ENCODE peak calls at places on chromosomes 3 and 15, in five cellular contexts. E is effector memory CD4-positive, alpha-beta T cell; R is cardiac muscle cell; B is psoas muscle; M is uterus. N is an unnamed sample.

GRCh38 chr3:17686613-17687012 is 55.8 kb downstream of the TBC1D5 start:
- DNase-seq in E (no peak), R (peak; percentile 36), B (no peak), M (no peak), N (no peak)

GRCh38 chr3:8713901-8714759 is 19.5 kb upstream of the CAV3 start:
- DNase-seq in E (no peak), R (peak; percentile 25), B (no peak), M (no peak), N (no peak)

GRCh38 chr15:35713733-35714132 is 167.8 kb upstream of the DPH6 start:
- DNase-seq in E (no peak), R (peak; percentile 57), B (no peak), M (no peak), N (no peak)

GRCh38 chr15:99958426-99959097 is 225.3 kb upstream of the LYSMD4 start:
- DNase-seq in E (no peak), R (no peak), B (no peak), M (no peak), N (no peak)

GRCh38 chr15:63407612-63408011 is 26.0 kb upstream of the CA12 start:
- DNase-seq in E (no peak), R (no peak), B (no peak), M (no peak), N (no peak)

GRCh38 chr3:54706783-54707182 is 221.1 kb downstream of the LRTM1 start:
- DNase-seq in E (no peak), R (no peak), B (no peak), M (no peak), N (no peak)

GRCh38 chr3:36650271-36650671 is 114.1 kb downstream of the DCLK3 start:
- DNase-seq in E (no peak), R (peak; percentile 44), B (no peak), M (no peak), N (no peak)

GRCh38 chr3:141441381-141442365 is 45.2 kb upstream of the RASA2 start:
- DNase-seq in E (peak; percentile 55), R (peak; percentile 79), B (peak; percentile 75), M (peak; percentile 69), N (peak; percentile 60)

GRCh38 chr3:48858709-48859108 is 11.0 kb upstream of the PRKAR2A start:
- DNase-seq in E (no peak), R (no peak), B (no peak), M (no peak), N (no peak)

GRCh38 chr3:39181408-39182335 is 10.7 kb downstream of the XIRP1 start:
- DNase-seq in E (no peak), R (no peak), B (no peak), M (no peak), N (no peak)

GRCh38 chr3:108554913-108555571 is 34.2 kb downstream of the CIP2A start:
- DNase-seq in E (no peak), R (no peak), B (no peak), M (no peak), N (no peak)

GRCh38 chr3:126552688-126553283 is 5.9 kb downstream of the C3orf22 start:
- DNase-seq in E (no peak), R (no peak), B (peak; percentile 38), M (peak; percentile 6), N (peak; percentile 4)

GRCh38 chr15:29815000-29815704 is 7.1 kb downstream of the TJP1 start:
- DNase-seq in E (no peak), R (no peak), B (no peak), M (no peak), N (no peak)

GRCh38 chr3:85030052-85030451 is 71.3 kb downstream of the CADM2 start:
- DNase-seq in E (no peak), R (no peak), B (no peak), M (no peak), N (no peak)

GRCh38 chr3:69445498-69445897 is 59.6 kb upstream of the FRMD4B start:
- DNase-seq in E (no peak), R (no peak), B (no peak), M (no peak), N (no peak)

GRCh38 chr3:67593761-67594234 is 60.6 kb downstream of the SUCLG2 start:
- DNase-seq in E (no peak), R (peak; percentile 55), B (no peak), M (no peak), N (no peak)

GRCh38 chr3:189455009-189455408 is 176.2 kb upstream of the TP63 start:
- DNase-seq in E (no peak), R (no peak), B (no peak), M (no peak), N (no peak)

GRCh38 chr3:188358787-188359493 is 205.0 kb downstream of the LPP start:
- DNase-seq in E (no peak), R (no peak), B (no peak), M (no peak), N (no peak)

GRCh38 chr3:69948246-69948862 is 51.2 kb upstream of the SAMMSON start:
- DNase-seq in E (no peak), R (peak; percentile 63), B (no peak), M (no peak), N (no peak)

GRCh38 chr3:37243811-37244748 is 69.7 kb upstream of the LRRFIP2 start:
- DNase-seq in E (peak; percentile 9), R (peak; percentile 73), B (peak; percentile 95), M (peak; percentile 64), N (no peak)

GRCh38 chr3:49757197-49757596 is 29.1 kb downstream of the IP6K1 start:
- DNase-seq in E (no peak), R (no peak), B (no peak), M (no peak), N (no peak)

DNA sequence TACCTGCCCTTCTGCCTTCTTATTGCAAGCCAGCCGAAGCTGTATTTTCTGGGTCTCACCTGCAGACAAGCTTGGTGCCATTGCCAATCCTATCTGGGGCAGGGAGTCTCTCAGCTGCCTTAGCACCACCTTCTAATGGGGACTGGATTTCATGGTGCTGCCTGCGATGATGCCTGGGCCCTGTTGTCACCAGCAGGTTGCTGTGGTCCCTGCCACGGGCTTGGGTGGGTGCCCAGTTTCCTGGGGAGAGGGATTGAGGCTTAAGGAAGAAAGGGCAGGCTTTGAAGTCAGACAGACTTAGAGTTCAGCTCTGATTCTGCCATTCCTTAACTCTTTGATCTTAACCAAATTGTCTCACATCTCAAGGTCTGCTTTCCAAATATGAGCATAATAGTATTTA is 87.4 kb upstream of the CD96 start:
- DNase-seq in E (no peak), R (no peak), B (no peak), M (no peak), N (no peak)
- H3K9me3 ChIP-seq in E (no peaks in the 10 kb centered on the region), R (no peaks in the 10 kb centered on the region), B (no peaks in the 10 kb centered on the region), M (no peaks in the 10 kb centered on the region), N (no peaks in the 10 kb centered on the region)

GRCh38 chr3:61638721-61639120 is 77.3 kb downstream of the PTPRG start:
- DNase-seq in E (no peak), R (no peak), B (no peak), M (no peak), N (no peak)
- H3K9me3 ChIP-seq in E (no peaks in the 10 kb centered on the region), R (no peaks in the 10 kb centered on the region), B (no peaks in the 10 kb centered on the region), M (no peaks in the 10 kb centered on the region), N (no peaks in the 10 kb centered on the region)

GRCh38 chr15:20376872-20377271 is 164.7 kb downstream of the GOLGA6L6 start:
- DNase-seq in E (no peak), R (no peak), B (no peak), M (no peak), N (no peak)
- H3K9me3 ChIP-seq in E (no peaks in the 10 kb centered on the region), R (peaks cover 18% of the 10 kb centered on the region), B (no peaks in the 10 kb centered on the region), M (no peaks in the 10 kb centered on the region), N (peaks cover 4% of the 10 kb centered on the region)

DNA sequence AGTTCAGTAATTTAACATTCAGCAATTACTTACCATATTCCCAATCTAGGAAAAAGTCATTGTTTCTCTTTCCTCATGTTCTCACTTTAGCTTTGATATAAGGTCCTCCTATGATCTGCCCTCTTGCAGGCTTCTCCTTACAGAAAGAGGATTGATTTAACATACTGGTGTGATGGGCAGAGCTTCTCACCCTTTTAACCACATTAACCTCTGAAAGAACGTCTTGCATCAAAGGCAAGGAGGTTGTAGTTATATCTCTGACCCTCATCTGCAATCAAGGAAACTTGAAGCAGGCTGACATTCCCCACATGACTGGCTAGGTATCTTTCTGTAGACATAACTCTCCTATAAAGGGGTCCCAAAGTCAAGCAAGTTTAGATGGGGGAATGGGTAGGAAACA is 39.5 kb downstream of the BTLA start:
- DNase-seq in E (no peak), R (no peak), B (no peak), M (no peak), N (no peak)
- H3K9me3 ChIP-seq in E (no peaks in the 10 kb centered on the region), R (no peaks in the 10 kb centered on the region), B (peaks cover 2% of the 10 kb centered on the region), M (no peaks in the 10 kb centered on the region), N (no peaks in the 10 kb centered on the region)

GRCh38 chr15:22265961-22266360 is 185.6 kb downstream of the OR4M2 start:
- DNase-seq in E (no peak), R (no peak), B (no peak), M (no peak), N (no peak)

GRCh38 chr15:22262613-22263020 is 182.3 kb downstream of the OR4M2 start:
- DNase-seq in E (peak; percentile 17), R (no peak), B (peak; percentile 63), M (no peak), N (no peak)

GRCh38 chr15:22267761-22268160 is 187.4 kb downstream of the OR4M2 start:
- DNase-seq in E (no peak), R (no peak), B (no peak), M (no peak), N (no peak)

GRCh38 chr15:22263738-22264137 is 183.4 kb downstream of the OR4M2 start:
- DNase-seq in E (no peak), R (no peak), B (no peak), M (no peak), N (no peak)

GRCh38 chr15:22265056-22265945 is 185.0 kb downstream of the OR4M2 start:
- DNase-seq in E (no peak), R (no peak), B (no peak), M (no peak), N (no peak)
- H3K9me3 ChIP-seq in E (no peaks in the 10 kb centered on the region), R (no peaks in the 10 kb centered on the region), B (no peaks in the 10 kb centered on the region), M (no peaks in the 10 kb centered on the region), N (no peaks in the 10 kb centered on the region)

GRCh38 chr3:1808590-1808989 is 290.1 kb upstream of the CNTN4 start:
- DNase-seq in E (no peak), R (no peak), B (no peak), M (no peak), N (no peak)
- H3K9me3 ChIP-seq in E (no peaks in the 10 kb centered on the region), R (no peaks in the 10 kb centered on the region), B (no peaks in the 10 kb centered on the region), M (no peaks in the 10 kb centered on the region), N (no peaks in the 10 kb centered on the region)

GRCh38 chr3:139414608-139415224 is 25.3 kb upstream of the COPB2 start:
- DNase-seq in E (no peak), R (no peak), B (no peak), M (no peak), N (no peak)
- H3K9me3 ChIP-seq in E (peaks cover 8% of the 10 kb centered on the region), R (no peaks in the 10 kb centered on the region), B (peaks cover 39% of the 10 kb centered on the region), M (no peaks in the 10 kb centered on the region), N (no peaks in the 10 kb centered on the region)